ENCODE peak calls at places on chromosomes 12 and 14, in ten cellular contexts. Q, X, V, Z, S, O, U, D, B and L are unnamed samples.

GRCh38 chr12:64608901-64609542 is 1.3 kb upstream of the RASSF3 start:
- DNase-seq in Z (no peak), X (no peak), D (peak), V (peak), Q (no peak), B (peak), O (peak), S (peak), U (peak), L (no peak)

GRCh38 chr14:63705561-63706070 is 22.2 kb downstream of the SGPP1 start:
- DNase-seq in O (no peak), U (no peak), X (no peak), B (no peak), Q (no peak), Z (no peak), S (no peak), V (no peak), D (no peak), L (no peak)

GRCh38 chr12:118023461-118023860 is 7.0 kb downstream of the RFC5 start:
- DNase-seq in V (no peak), S (no peak), B (no peak), D (no peak), U (no peak), O (no peak), Z (no peak), X (no peak), Q (no peak), L (no peak)

GRCh38 chr12:19915392-19916192 is 452.7 kb upstream of the PDE3A start:
- DNase-seq in V (peak), Q (no peak), U (peak), Z (peak), O (peak), S (peak), D (no peak), B (peak), X (no peak), L (no peak)

GRCh38 chr12:11719678-11720099 is 70.2 kb downstream of the ETV6 start:
- DNase-seq in V (peak), D (no peak), Q (no peak), X (no peak), Z (no peak), B (no peak), S (no peak), U (no peak), O (peak), L (peak)

GRCh38 chr12:120175062-120175461 is 19.5 kb downstream of the GCN1 start:
- DNase-seq in B (no peak), X (no peak), Q (no peak), Z (no peak), U (no peak), S (no peak), O (no peak), V (no peak), D (no peak), L (no peak)

GRCh38 chr14:72451081-72451972 is 442.6 kb downstream of the DPF3 start:
- DNase-seq in V (peak), B (no peak), Z (peak), S (no peak), Q (no peak), O (peak), D (peak), U (no peak), X (no peak), L (no peak)

GRCh38 chr12:45518516-45519235 is 210.8 kb upstream of the ARID2 start:
- DNase-seq in D (peak), Z (no peak), U (no peak), X (no peak), S (no peak), V (no peak), B (no peak), Q (no peak), O (no peak), L (no peak)

GRCh38 chr12:96720363-96720705 is 186.7 kb upstream of the NEDD1 start:
- DNase-seq in Z (no peak), B (peak), U (peak), X (peak), S (peak), Q (no peak), D (peak), O (no peak), V (no peak), L (no peak)

GRCh38 chr14:104212206-104213095 is 74.1 kb downstream of the KIF26A start:
- DNase-seq in S (no peak), U (no peak), B (no peak), O (no peak), V (no peak), X (no peak), Q (no peak), D (no peak), Z (no peak), L (no peak)